ENCODE peak calls at places on chromosome 7, in six cellular contexts. F, H, I, N, W and X are unnamed samples.

GRCh38 chr7:23462846-23463245 is 7.4 kb downstream of the IGF2BP3 start:
- DNase-seq in F (no peak), I (no peak), H (no peak), N (peak), W (no peak), X (no peak)

GRCh38 chr7:27409776-27410175 is 167.2 kb downstream of the EVX1 start:
- DNase-seq in W (no peak), F (no peak), I (no peak), N (no peak), H (peak), X (no peak)

GRCh38 chr7:22559829-22560489 is 60.0 kb upstream of the STEAP1B start:
- DNase-seq in I (peak), H (peak), F (no peak), N (peak), W (peak), X (no peak)

GRCh38 chr7:86720306-86720705 is 76.6 kb downstream of the GRM3 start:
- DNase-seq in F (no peak), I (no peak), N (no peak), H (no peak), W (no peak), X (no peak)

GRCh38 chr7:27161214-27161720 is 4.1 kb downstream of the HOXA9 start:
- DNase-seq in I (no peak), H (no peak), N (peak), F (no peak), W (peak), X (no peak)

GRCh38 chr7:91424372-91424771 is 160.1 kb downstream of the FZD1 start:
- DNase-seq in N (no peak), F (no peak), W (no peak), I (no peak), H (no peak), X (no peak)

GRCh38 chr7:151436446-151437162 is 3.3 kb downstream of the CRYGN start:
- DNase-seq in I (no peak), W (no peak), H (no peak), F (no peak), N (no peak), X (no peak)

GRCh38 chr7:12771378-12771877 is 84.0 kb downstream of the ARL4A start:
- DNase-seq in F (no peak), I (no peak), W (no peak), N (no peak), H (peak), X (no peak)

GRCh38 chr7:103685646-103686418 is 239.8 kb upstream of the SLC26A5 start:
- DNase-seq in W (no peak), N (no peak), H (no peak), F (no peak), I (no peak), X (no peak)

GRCh38 chr7:77338260-77338659 is 77.9 kb downstream of the GSAP start:
- DNase-seq in F (no peak), N (peak), H (no peak), I (no peak), W (no peak), X (no peak)

GRCh38 chr7:31948041-31948440 is 122.2 kb downstream of the PDE1C start:
- DNase-seq in H (peak), I (no peak), W (no peak), N (no peak), F (no peak), X (peak)

GRCh38 chr7:14085901-14086300 is 96.4 kb upstream of the ETV1 start:
- DNase-seq in F (no peak), I (no peak), N (no peak), W (no peak), H (no peak), X (no peak)

GRCh38 chr7:74466196-74466813 is 12.6 kb downstream of the GTF2IRD1 start:
- DNase-seq in I (no peak), N (no peak), H (no peak), W (no peak), F (no peak), X (no peak)

GRCh38 chr7:123770378-123770777 is 21.6 kb upstream of the WASL start:
- DNase-seq in N (peak), F (no peak), W (peak), I (no peak), H (no peak), X (peak)

GRCh38 chr7:49389866-49390265 is 383.6 kb upstream of the VWC2 start:
- DNase-seq in I (no peak), W (no peak), F (no peak), H (no peak), N (no peak), X (no peak)

GRCh38 chr7:54964136-54964535 is 54.7 kb upstream of the EGFR start:
- DNase-seq in I (no peak), H (no peak), N (no peak), F (no peak), W (no peak), X (no peak)